ENCODE peak calls at places on chromosome 13, in seven cellular contexts. V is cardiac fibroblast, S is left ventricle myocardium inferior, O is heart left ventricle, E is cardiac muscle cell, Z is endodermal cell, G is lower leg skin. I is an unnamed sample.

GRCh38 chr13:27470042-27470830 is 19.9 kb upstream of the MTIF3 start:
- DNase-seq in G (no peak), S (no peak), V (no peak), E (no peak), Z (no peak), O (no peak), I (no peak)

GRCh38 chr13:49693191-49693733 is 2.0 kb upstream of the EBPL start:
- DNase-seq in E (no peak), G (no peak), Z (no peak), S (no peak), O (no peak), V (peak), I (no peak)

GRCh38 chr13:28394422-28394821 is 100.5 kb downstream of the FLT1 start:
- DNase-seq in E (no peak), S (no peak), Z (no peak), O (no peak), V (peak), G (no peak), I (no peak)

GRCh38 chr13:23348270-23349126 is 85.0 kb downstream of the SACS start:
- DNase-seq in G (no peak), S (no peak), V (peak), Z (no peak), E (peak), O (no peak), I (no peak)

GRCh38 chr13:77168232-77168631 is 141.3 kb upstream of the FBXL3 start:
- DNase-seq in V (no peak), E (no peak), Z (no peak), S (no peak), O (no peak), G (no peak), I (no peak)

GRCh38 chr13:51844862-51845573 is at the start of gene TMEM272:
- DNase-seq in S (peak), V (peak), Z (peak), E (peak), G (no peak), O (peak), I (peak)

GRCh38 chr13:114109646-114110045 is 22.8 kb downstream of the RASA3 start:
- DNase-seq in O (no peak), E (no peak), G (peak), Z (peak), S (no peak), V (no peak), I (peak)

GRCh38 chr13:110397445-110397844 is 90.4 kb downstream of the COL4A2 start:
- DNase-seq in E (no peak), G (peak), O (no peak), V (peak), S (no peak), Z (no peak), I (no peak)

DNA sequence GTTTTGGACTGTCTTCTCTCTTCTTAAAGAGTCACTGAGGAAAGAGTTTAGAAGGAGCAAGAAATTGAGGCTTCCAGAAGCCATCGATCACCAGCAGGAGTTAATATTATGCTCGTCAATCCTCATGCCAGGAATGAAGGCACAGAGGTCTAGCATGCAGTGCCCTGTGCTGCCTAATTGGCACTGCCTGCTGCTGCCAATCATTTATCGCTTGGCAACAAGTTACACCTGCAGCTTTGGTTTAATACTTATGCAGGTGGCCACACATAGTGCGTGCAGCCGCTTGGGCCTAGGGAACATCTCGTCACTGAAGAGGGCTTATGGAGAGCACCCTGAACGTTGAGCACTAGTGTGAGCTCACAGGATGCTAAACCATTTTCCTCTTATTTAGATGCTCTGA is 2.7 kb upstream of the SOX1 start:
- DNase-seq in V (no peak), Z (no peak), S (no peak), G (no peak), E (no peak), O (no peak), I (no peak)
- H3K4me3 ChIP-seq in V (no peak), Z (no peak), S (no peak), G (no peak), E (no peak), O (no peak), I (no peak)

GRCh38 chr13:19961484-19961883 is 3.0 kb downstream of the ZMYM2 start:
- DNase-seq in Z (no peak), E (no peak), V (peak), G (no peak), O (no peak), S (no peak), I (no peak)
- H3K4me3 ChIP-seq in Z (peak), E (peak), V (no peak), G (no peak), O (no peak), S (peak), I (peak)

DNA sequence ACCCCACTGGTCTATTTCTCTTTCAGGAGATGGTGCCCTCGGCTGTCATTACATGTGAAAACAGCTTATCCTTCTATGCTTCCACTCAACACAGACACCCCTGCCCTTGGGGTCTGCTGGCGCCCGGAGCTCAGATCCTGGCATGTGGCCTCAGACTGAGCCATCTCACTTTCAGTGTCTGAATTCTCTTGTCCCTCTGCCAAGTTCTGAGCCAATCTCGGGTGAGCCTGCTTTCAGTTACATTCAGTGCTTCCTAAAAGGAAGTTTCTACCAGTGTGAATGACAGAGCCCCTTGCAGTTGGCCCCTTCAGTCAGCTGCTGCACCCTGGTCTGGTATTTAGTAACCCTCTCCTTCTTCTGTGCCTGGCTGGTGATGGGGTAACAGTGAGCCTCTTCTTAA is 293.6 kb downstream of the DNAJC15 start:
- DNase-seq in V (peak), O (peak), Z (peak), E (no peak), G (no peak), S (no peak), I (peak)
- H3K4me3 ChIP-seq in V (peak), O (no peak), Z (no peak), E (no peak), G (no peak), S (no peak), I (no peak)

GRCh38 chr13:21033866-21034601 is 27.4 kb downstream of the LATS2 start:
- DNase-seq in G (peak), E (no peak), S (no peak), O (no peak), V (peak), Z (peak), I (no peak)

GRCh38 chr13:21031594-21031993 is 29.8 kb downstream of the LATS2 start:
- DNase-seq in V (no peak), G (peak), E (no peak), Z (peak), O (no peak), S (no peak), I (no peak)

GRCh38 chr13:21032656-21033055 is 28.7 kb downstream of the LATS2 start:
- DNase-seq in Z (peak), O (no peak), E (no peak), S (no peak), G (peak), V (no peak), I (no peak)

GRCh38 chr13:21034602-21035190 is 26.7 kb downstream of the LATS2 start:
- DNase-seq in O (peak), S (peak), E (peak), Z (no peak), G (peak), V (peak), I (no peak)

DNA sequence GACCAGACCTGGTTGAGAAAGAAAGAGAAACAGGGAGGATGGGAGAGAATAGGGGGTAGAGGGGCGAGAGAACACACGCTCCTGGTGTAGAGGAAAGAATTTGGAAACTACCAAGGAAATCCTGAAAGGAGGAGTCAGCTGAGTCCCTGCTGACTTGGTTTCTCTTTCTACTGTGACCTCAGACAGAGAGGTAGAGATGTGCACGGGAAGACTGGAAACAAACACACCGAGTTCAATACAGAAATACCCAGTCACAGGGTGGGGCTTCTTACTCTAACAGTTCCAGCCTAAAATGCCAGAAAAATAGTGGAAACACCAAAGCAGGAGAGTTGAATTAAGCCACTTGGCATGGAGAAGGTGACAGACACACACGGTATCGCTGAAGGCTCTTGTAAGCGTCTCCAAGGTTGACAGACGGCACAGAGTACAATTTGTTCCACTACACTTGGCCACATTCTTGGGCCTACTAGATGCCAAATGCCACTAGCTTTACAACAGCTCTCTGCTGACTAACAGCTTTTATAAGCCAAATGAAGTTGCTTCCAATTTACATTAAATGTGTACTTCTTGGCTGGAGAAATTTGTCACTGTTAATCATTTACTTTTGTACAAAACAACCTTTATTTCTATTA is 28.0 kb downstream of the LATS2 start:
- DNase-seq in S (no peak), Z (peak), G (peak), V (peak), E (peak), O (peak), I (no peak)
- H3K4me3 ChIP-seq in S (peak), Z (no peak), G (no peak), V (no peak), E (no peak), O (peak), I (peak)

DNA sequence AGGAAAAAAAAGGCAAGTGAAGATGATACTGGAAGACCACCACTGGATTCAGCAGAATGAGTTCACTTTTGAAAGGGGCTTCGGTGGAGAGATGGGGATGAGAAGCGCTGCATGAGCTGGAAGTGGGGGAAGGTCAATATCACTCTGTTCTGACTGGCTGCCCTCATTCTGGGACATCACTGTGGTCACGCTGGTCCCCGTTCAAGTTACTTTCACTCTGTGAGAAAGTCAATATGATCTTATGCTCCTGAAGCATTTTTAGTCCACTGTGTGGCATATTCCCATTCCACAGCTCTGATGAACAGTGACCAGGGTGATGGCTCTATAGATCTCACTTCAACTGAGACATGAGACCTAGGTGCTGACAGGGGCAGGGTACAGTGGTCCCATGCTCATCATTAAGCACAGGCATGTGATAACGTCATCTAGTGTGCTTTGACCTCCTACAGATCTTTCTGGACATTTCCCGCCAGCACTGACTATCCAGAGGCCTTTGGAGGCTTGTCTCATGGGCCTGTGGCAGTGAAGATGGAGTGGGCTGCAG is 40.2 kb upstream of the GPR183 start:
- DNase-seq in V (no peak), G (no peak), O (no peak), S (no peak), Z (no peak), E (no peak), I (no peak)
- H3K4me3 ChIP-seq in V (no peak), G (no peak), O (no peak), S (no peak), Z (no peak), E (no peak), I (no peak)

DNA sequence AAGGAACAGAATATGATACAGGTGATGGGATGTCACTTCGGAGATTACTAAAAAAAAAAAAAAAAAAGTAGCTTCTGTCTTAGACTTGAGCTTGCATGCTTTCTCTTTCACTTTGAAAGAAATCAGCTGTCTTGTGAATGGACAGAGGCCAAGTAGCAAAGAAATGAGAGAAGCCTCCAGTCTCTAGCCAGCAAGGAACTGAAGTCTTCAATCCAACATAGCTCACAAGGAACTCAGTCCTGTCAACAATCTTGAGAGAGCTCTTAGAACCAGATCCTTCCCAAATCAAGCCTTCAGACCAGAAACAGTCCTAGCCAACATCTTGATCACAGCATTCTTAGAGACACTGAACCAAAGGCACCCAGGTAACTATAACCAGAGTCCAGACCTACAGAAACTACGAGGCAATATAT is 7.7 kb downstream of the N4BP2L2 start:
- DNase-seq in O (no peak), E (no peak), V (peak), S (no peak), G (no peak), Z (no peak), I (no peak)
- H3K4me3 ChIP-seq in O (no peak), E (no peak), V (no peak), S (peak), G (no peak), Z (no peak), I (peak)